ENCODE peak calls at places on chromosomes 16 and 17, in five cellular contexts. Q is osteoblast, J is fibroblast of lung, Y is CD14-positive monocyte, V is AG04449. R is an unnamed sample.

GRCh38 chr17:78958556-78959191 is 21.0 kb downstream of the LGALS3BP start:
- DNase-seq in Q (peak), Y (peak), J (no peak), V (no peak), R (no peak)

GRCh38 chr17:81815646-81815985 is 11.7 kb downstream of the GCGR start:
- DNase-seq in Q (no peak), J (no peak), V (no peak), Y (no peak), R (no peak)

GRCh38 chr17:6669479-6670212 is 18.1 kb downstream of the C17orf100 start:
- DNase-seq in V (no peak), Q (no peak), J (no peak), Y (no peak), R (no peak)

GRCh38 chr16:88772871-88773811 is 11.9 kb downstream of the PIEZO1 start:
- DNase-seq in J (peak), V (peak), Q (peak), Y (no peak), R (peak)

GRCh38 chr17:42286411-42287295 is 1.6 kb upstream of the STAT5A start:
- DNase-seq in Q (peak), Y (no peak), V (no peak), J (no peak), R (peak)

GRCh38 chr16:1537763-1538289 is 4.4 kb downstream of the TMEM204 start:
- DNase-seq in J (no peak), Q (no peak), V (no peak), Y (no peak), R (no peak)

GRCh38 chr17:78993241-78993956 is 13.7 kb upstream of the LGALS3BP start:
- DNase-seq in J (peak), V (no peak), Y (no peak), Q (peak), R (peak)

GRCh38 chr17:73357318-73357717 is 45.5 kb upstream of the CDC42EP4 start:
- DNase-seq in Y (no peak), Q (no peak), J (no peak), V (no peak), R (no peak)

GRCh38 chr16:85557083-85557975 is 55.8 kb upstream of the GSE1 start:
- DNase-seq in J (no peak), Y (no peak), V (no peak), Q (peak), R (peak)

GRCh38 chr16:24524855-24525652 is 14.3 kb upstream of the RBBP6 start:
- DNase-seq in Q (no peak), V (no peak), J (peak), Y (no peak), R (no peak)

GRCh38 chr16:11326737-11327276 is 18.5 kb upstream of the RMI2 start:
- DNase-seq in Y (no peak), V (no peak), Q (no peak), J (no peak), R (no peak)

R was measured in Caco-2.